ENCODE peak calls at places on chromosomes 5 and 9, in ten cellular contexts. X is cardiac muscle cell; B is caudate nucleus; K is lower lobe of right lung; Z is retinal pigment epithelial cell; V is COR-L47; R is iPS-NIHi11; O is occipital lobe; Y is CD8-positive, alpha-beta T cell; D is NCI-H2081. J is an unnamed sample.

GRCh38 chr9:133704711-133705181 is 33.4 kb downstream of the SARDH start:
- DNase-seq in V (no peak), Z (no peak), Y (no peak), B (no peak), X (no peak), R (no peak), D (no peak), O (no peak), K (no peak), J (peak; percentile 66)

GRCh38 chr5:179258922-179259730 is 86.1 kb downstream of the ADAMTS2 start:
- DNase-seq in D (no peak), B (no peak), V (no peak), X (no peak), Z (no peak), R (no peak), O (no peak), Y (no peak), K (no peak), J (peak; percentile 72)

GRCh38 chr5:150516011-150516410 is 8.1 kb downstream of the NDST1 start:
- DNase-seq in D (no peak), V (no peak), O (no peak), Y (no peak), Z (no peak), X (peak; percentile 94), B (no peak), K (no peak), R (no peak), J (no peak)

GRCh38 chr9:137439158-137439714 is 1.9 kb downstream of the ENTPD8 start:
- DNase-seq in K (peak; percentile 38), V (no peak), Z (no peak), O (no peak), X (no peak), B (no peak), R (peak; percentile 7), D (no peak), Y (no peak), J (peak; percentile 47)

GRCh38 chr9:136311433-136312375 is 7.8 kb upstream of the CCDC187 start:
- DNase-seq in V (peak; percentile 85), Y (no peak), X (no peak), K (no peak), B (no peak), O (no peak), R (peak; percentile 76), D (no peak), Z (no peak), J (no peak)

GRCh38 chr9:111601237-111602018 is 2.0 kb upstream of the PTGR1 start:
- DNase-seq in R (no peak), K (no peak), B (no peak), V (no peak), D (no peak), X (no peak), O (no peak), Y (no peak), Z (no peak), J (no peak)

GRCh38 chr9:19201899-19202891 is 28.3 kb upstream of the DENND4C start:
- DNase-seq in Y (no peak), Z (no peak), O (no peak), X (peak; percentile 46), B (no peak), V (no peak), R (peak; percentile 36), K (no peak), D (peak; percentile 3), J (no peak)

GRCh38 chr5:145161384-145161783 is 673.8 kb downstream of the PRELID2 start:
- DNase-seq in V (peak; percentile 31), X (no peak), D (peak; percentile 3), O (no peak), R (no peak), Z (no peak), Y (no peak), K (no peak), B (no peak), J (no peak)

GRCh38 chr9:1604942-1605560 is 410.1 kb upstream of the SMARCA2 start:
- DNase-seq in Y (no peak), X (peak; percentile 39), R (peak; percentile 48), B (no peak), O (no peak), K (no peak), Z (no peak), D (peak; percentile 7), V (no peak), J (no peak)

GRCh38 chr5:20446121-20446520 is 458.1 kb upstream of the CDH18 start:
- DNase-seq in Y (no peak), V (no peak), B (no peak), K (no peak), O (no peak), X (no peak), R (no peak), D (no peak), Z (no peak), J (no peak)

GRCh38 chr5:16600397-16600796 is 16.4 kb downstream of the RETREG1 start:
- DNase-seq in B (peak; percentile 80), K (peak; percentile 78), D (no peak), X (peak; percentile 88), O (peak; percentile 65), Y (no peak), R (no peak), V (peak; percentile 57), Z (no peak), J (peak; percentile 81)

GRCh38 chr5:19547640-19548039 is 440.4 kb downstream of the CDH18 start:
- DNase-seq in O (no peak), D (no peak), B (no peak), V (no peak), X (no peak), Y (no peak), R (no peak), Z (peak; percentile 70), K (no peak), J (no peak)

GRCh38 chr9:131657890-131658752 is 81.8 kb downstream of the RAPGEF1 start:
- DNase-seq in Z (peak; percentile 80), K (no peak), X (no peak), B (no peak), D (no peak), R (no peak), O (no peak), Y (no peak), V (no peak), J (no peak)

GRCh38 chr5:121031487-121031886 is 567.4 kb downstream of the PRR16 start:
- DNase-seq in Z (peak; percentile 62), B (no peak), V (no peak), X (peak; percentile 43), O (no peak), R (no peak), Y (no peak), D (no peak), K (no peak), J (no peak)